ENCODE peak calls at places on chromosomes 1 and 21, in five cellular contexts. B, U, G, N and S are unnamed samples.

GRCh38 chr21:41956926-41957729 is 3.3 kb upstream of the C2CD2 start:
- DNase-seq in U (peak; percentile 64), N (no peak), G (no peak), B (no peak), S (no peak)

GRCh38 chr1:158806909-158807601 is 24.1 kb upstream of the MNDA start:
- DNase-seq in U (no peak), G (no peak), B (no peak), N (no peak), S (no peak)

GRCh38 chr1:54833146-54833545 is 32.0 kb upstream of the TTC22 start:
- DNase-seq in B (no peak), U (no peak), G (no peak), N (no peak), S (no peak)

GRCh38 chr1:234229676-234230075 is 143.6 kb upstream of the COA6 start:
- DNase-seq in N (no peak), U (no peak), B (no peak), G (no peak), S (no peak)

GRCh38 chr1:23282967-23283366 is 61.1 kb downstream of the HNRNPR start:
- DNase-seq in U (no peak), G (no peak), N (no peak), B (no peak), S (no peak)

GRCh38 chr1:224528900-224529299 is 87.2 kb upstream of the CNIH3 start:
- DNase-seq in U (no peak), B (no peak), G (peak; percentile 20), N (no peak), S (no peak)

GRCh38 chr1:22935450-22935849 is 37.2 kb downstream of the LACTBL1 start:
- DNase-seq in B (no peak), N (no peak), U (no peak), G (no peak), S (no peak)

GRCh38 chr1:19427087-19427781 is 58.1 kb downstream of the CAPZB start:
- DNase-seq in B (no peak), N (no peak), U (peak; percentile 82), G (no peak), S (no peak)

GRCh38 chr1:25037174-25038074 is 107.3 kb upstream of the RUNX3 start:
- DNase-seq in N (peak; percentile 55), U (no peak), G (peak; percentile 60), B (no peak), S (no peak)

GRCh38 chr1:38500891-38501290 is 358.7 kb downstream of the RRAGC start:
- DNase-seq in N (no peak), U (no peak), B (no peak), G (no peak), S (no peak)

GRCh38 chr1:77558591-77559164 is 123.8 kb downstream of the ZZZ3 start:
- DNase-seq in G (no peak), B (no peak), N (no peak), U (no peak), S (no peak)

GRCh38 chr1:218346391-218347204 is 1.5 kb downstream of the TGFB2 start:
- DNase-seq in G (no peak), U (peak; percentile 78), N (peak; percentile 40), B (no peak), S (peak; percentile 63)

GRCh38 chr1:203378529-203379271 is 27.8 kb upstream of the FMOD start:
- DNase-seq in U (no peak), B (no peak), G (no peak), N (no peak), S (no peak)

GRCh38 chr1:163331116-163331515 is 9.4 kb downstream of the NUF2 start:
- DNase-seq in U (no peak), N (no peak), G (no peak), B (no peak), S (no peak)

GRCh38 chr1:966135-966602 is at the start of gene PLEKHN1:
- DNase-seq in U (no peak), G (no peak), N (peak; percentile 62), B (no peak), S (peak; percentile 40)

GRCh38 chr1:223712184-223712855 is at the start of gene CAPN2:
- DNase-seq in B (peak; percentile 86), N (peak; percentile 90), U (peak; percentile 93), G (peak; percentile 84), S (peak; percentile 84)

GRCh38 chr1:151980287-151981177 is 13.1 kb downstream of the S100A10 start:
- DNase-seq in N (no peak), B (peak; percentile 50), U (no peak), G (no peak), S (no peak)

GRCh38 chr1:7842517-7842916 is 10.3 kb downstream of the UTS2 start:
- DNase-seq in N (no peak), U (no peak), G (no peak), B (no peak), S (no peak)

GRCh38 chr1:159854101-159854692 is 8.3 kb downstream of the VSIG8 start:
- DNase-seq in N (peak; percentile 90), U (peak; percentile 87), G (peak; percentile 52), B (peak; percentile 83), S (peak; percentile 94)

GRCh38 chr1:239353536-239353935 is 32.8 kb upstream of the CHRM3 start:
- DNase-seq in U (no peak), G (no peak), B (no peak), N (no peak), S (no peak)

GRCh38 chr1:168488153-168488552 is 55.6 kb downstream of the XCL2 start:
- DNase-seq in B (peak; percentile 51), G (no peak), U (peak; percentile 86), N (no peak), S (no peak)

GRCh38 chr1:230878584-230878975 is 10.3 kb upstream of the C1orf198 start:
- DNase-seq in N (no peak), U (peak; percentile 87), G (no peak), B (peak; percentile 38), S (peak; percentile 27)

GRCh38 chr1:33612877-33613487 is 140.5 kb downstream of the ZSCAN20 start:
- DNase-seq in G (peak; percentile 60), U (no peak), B (peak; percentile 56), N (peak; percentile 55), S (peak; percentile 53)

GRCh38 chr1:175564119-175564518 is 179.3 kb downstream of the TNR start:
- DNase-seq in G (no peak), B (no peak), N (no peak), U (no peak), S (no peak)

GRCh38 chr1:109626682-109627408 is 7.2 kb downstream of the AMPD2 start:
- DNase-seq in G (no peak), B (no peak), U (no peak), N (no peak), S (no peak)

GRCh38 chr1:165851034-165851658 is 23.7 kb downstream of the UCK2 start:
- DNase-seq in U (no peak), G (no peak), B (no peak), N (no peak), S (no peak)

GRCh38 chr1:204544321-204544720 is 28.1 kb downstream of the MDM4 start:
- DNase-seq in B (no peak), G (no peak), U (no peak), N (no peak), S (no peak)

GRCh38 chr1:26858160-26858559 is 4.8 kb upstream of the SFN start:
- DNase-seq in G (no peak), U (peak; percentile 43), N (no peak), B (no peak), S (no peak)

GRCh38 chr1:160351629-160352028 is 8.4 kb downstream of the NCSTN start:
- DNase-seq in B (no peak), N (no peak), U (no peak), G (no peak), S (no peak)

GRCh38 chr1:240465531-240465940 is 146.4 kb downstream of the GREM2 start:
- DNase-seq in B (no peak), N (no peak), U (no peak), G (no peak), S (no peak)

GRCh38 chr1:12549460-12550349 is 68.3 kb downstream of the DHRS3 start:
- DNase-seq in N (no peak), U (peak; percentile 92), B (peak; percentile 69), G (peak; percentile 80), S (peak; percentile 95)

GRCh38 chr1:1004780-1005697 is 5.1 kb upstream of the HES4 start:
- DNase-seq in G (no peak), U (peak; percentile 79), N (peak; percentile 70), B (peak; percentile 61), S (peak; percentile 97)

GRCh38 chr21:46057710-46058241 is 40.1 kb upstream of the COL6A2 start:
- DNase-seq in B (no peak), N (no peak), U (peak; percentile 70), G (no peak), S (no peak)

GRCh38 chr1:168709896-168710305 is 19.1 kb downstream of the DPT start:
- DNase-seq in U (no peak), G (peak; percentile 77), B (no peak), N (no peak), S (no peak)

GRCh38 chr21:25790122-25790951 is 55.6 kb downstream of the GABPA start:
- DNase-seq in G (peak; percentile 10), B (no peak), N (no peak), U (no peak), S (no peak)

GRCh38 chr1:225765982-225766674 is 11.5 kb upstream of the SRP9 start:
- DNase-seq in N (no peak), U (no peak), G (no peak), B (no peak), S (no peak)
- H3K27ac ChIP-seq in N (peak overlapping the region; percentile 78), U (peak overlapping the region; percentile 70), G (no peak overlapping the region), B (peak overlapping the region; percentile 89), S (no peak overlapping the region)

GRCh38 chr21:34039678-34040382 is 33.5 kb upstream of the MRPS6 start:
- DNase-seq in B (no peak), G (no peak), N (no peak), U (no peak), S (no peak)
- TF ChIP-seq CTCF in B (no peak), G (no peak), N (no peak), U (no peak), S (no peak)

GRCh38 chr1:208242829-208243521 is 1.2 kb downstream of the PLXNA2 start:
- DNase-seq in B (no peak), U (peak; percentile 65), N (no peak), G (no peak), S (peak; percentile 47)
- TF ChIP-seq POLR2A in B (peak; percentile 14), U (no peak), N (no peak), G (no peak), S (no peak)

GRCh38 chr1:206591696-206592095 is 20.6 kb downstream of the EIF2D start:
- DNase-seq in N (no peak), B (no peak), U (no peak), G (no peak), S (peak; percentile 74)

GRCh38 chr1:206589206-206589605 is 23.1 kb downstream of the EIF2D start:
- DNase-seq in U (peak; percentile 75), G (no peak), N (no peak), B (peak; percentile 34), S (no peak)

GRCh38 chr1:206590025-206590834 is 22.0 kb downstream of the EIF2D start:
- DNase-seq in G (no peak), U (no peak), N (no peak), B (no peak), S (no peak)

GRCh38 chr1:206593351-206593925 is 18.8 kb downstream of the EIF2D start:
- DNase-seq in N (no peak), G (no peak), B (no peak), U (no peak), S (no peak)

DNA sequence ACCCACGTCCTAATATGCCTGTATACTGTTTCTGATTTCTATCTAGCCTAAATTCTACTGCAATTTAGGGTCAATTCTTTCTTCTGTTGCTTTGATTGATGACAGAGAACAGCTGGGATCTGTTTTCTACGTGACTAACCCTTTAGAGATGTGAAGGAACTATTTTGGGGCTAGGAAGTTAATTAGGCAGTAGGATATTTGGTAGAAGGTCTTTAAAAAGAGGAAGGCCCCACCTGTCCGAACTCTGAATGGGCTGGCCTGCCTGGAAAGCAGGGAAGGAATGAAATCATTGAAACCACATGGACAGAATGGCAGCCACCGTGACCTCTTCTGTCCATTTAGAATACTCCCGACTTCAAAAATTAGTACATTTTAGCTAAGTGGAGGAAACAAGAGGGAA is 21.0 kb downstream of the EIF2D start:
- DNase-seq in U (no peak), G (no peak), B (no peak), N (no peak), S (no peak)
- H3K27ac ChIP-seq in U (no peak overlapping the region), G (no peak overlapping the region), B (peak overlapping the region; percentile 43), N (no peak overlapping the region), S (peak overlapping the region; percentile 69)